ENCODE peak calls at places on chromosome 5, in four cellular contexts. W is heart right ventricle; O is Right ventricle myocardium superior; V is activated CD8-positive, alpha-beta memory T cell treated with anti-CD3 and anti-CD28 coated beads, Interleukin-2, amount 50 U/mL, for 4 hours. A is an unnamed sample.

GRCh38 chr5:31983851-31984250 is 190.3 kb downstream of the GOLPH3 start:
- DNase-seq in W (no peak), O (no peak), V (no peak), A (no peak)

GRCh38 chr5:139268364-139269202 is 25.0 kb upstream of the MATR3 start:
- DNase-seq in W (no peak), O (no peak), V (no peak), A (peak; percentile 21)

GRCh38 chr5:401216-402034 is 41.6 kb upstream of the EXOC3 start:
- DNase-seq in W (no peak), O (peak; percentile 37), V (no peak), A (no peak)

GRCh38 chr5:140611020-140611521 is 21.9 kb downstream of the CD14 start:
- DNase-seq in W (no peak), O (no peak), V (no peak), A (no peak)

GRCh38 chr5:83509535-83509934 is 38.0 kb downstream of the VCAN start:
- DNase-seq in W (peak; percentile 67), O (no peak), V (no peak), A (no peak)

GRCh38 chr5:124797665-124798087 is 51.2 kb upstream of the ZNF608 start:
- DNase-seq in W (peak; percentile 29), O (peak; percentile 54), V (no peak), A (no peak)

GRCh38 chr5:17860660-17861315 is 226.5 kb downstream of the TAF11L14 start:
- DNase-seq in W (no peak), O (no peak), V (no peak), A (no peak)

GRCh38 chr5:1229822-1230221 is 4.6 kb downstream of the SLC6A18 start:
- DNase-seq in W (no peak), O (no peak), V (no peak), A (no peak)

GRCh38 chr5:74316064-74316586 is 324.4 kb downstream of the ENC1 start:
- DNase-seq in W (no peak), O (no peak), V (no peak), A (no peak)

GRCh38 chr5:39948867-39949468 is 524.2 kb upstream of the DAB2 start:
- DNase-seq in W (peak; percentile 64), O (peak; percentile 20), V (peak; percentile 46), A (peak; percentile 88)

GRCh38 chr5:98933446-98934072 is 4.8 kb upstream of the CHD1 start:
- DNase-seq in W (no peak), O (no peak), V (no peak), A (no peak)

GRCh38 chr5:172395483-172395882 is 58.8 kb downstream of the SH3PXD2B start:
- DNase-seq in W (no peak), O (no peak), V (no peak), A (no peak)

GRCh38 chr5:73301208-73302088 is 128.5 kb downstream of the TMEM174 start:
- DNase-seq in W (no peak), O (no peak), V (no peak), A (no peak)

GRCh38 chr5:321233-321725 is at the start of gene AHRR:
- DNase-seq in W (no peak), O (peak; percentile 77), V (no peak), A (peak; percentile 36)

GRCh38 chr5:36029914-36030313 is 36.8 kb downstream of the UGT3A2 start:
- DNase-seq in W (no peak), O (no peak), V (no peak), A (no peak)

GRCh38 chr5:31131381-31131811 is 62.1 kb upstream of the CDH6 start:
- DNase-seq in W (no peak), O (no peak), V (no peak), A (no peak)

GRCh38 chr5:96431376-96432244 is 1.4 kb downstream of the PCSK1 start:
- DNase-seq in W (peak; percentile 10), O (no peak), V (no peak), A (peak; percentile 53)

GRCh38 chr5:143245929-143246561 is 157.4 kb downstream of the NR3C1 start:
- DNase-seq in W (no peak), O (no peak), V (no peak), A (peak; percentile 98)

GRCh38 chr5:163281512-163281911 is 155.9 kb upstream of the CCNG1 start:
- DNase-seq in W (no peak), O (no peak), V (no peak), A (no peak)

GRCh38 chr5:176921669-176922196 is 22.6 kb upstream of the HK3 start:
- DNase-seq in W (no peak), O (no peak), V (no peak), A (no peak)

GRCh38 chr5:176543428-176544182 is 5.5 kb upstream of the CDHR2 start:
- DNase-seq in W (peak; percentile 71), O (peak; percentile 90), V (peak; percentile 73), A (peak; percentile 66)

GRCh38 chr5:146622391-146622790 is 106.4 kb upstream of the GPR151 start:
- DNase-seq in W (no peak), O (no peak), V (no peak), A (no peak)

GRCh38 chr5:89686081-89686765 is 723.3 kb downstream of the CETN3 start:
- DNase-seq in W (no peak), O (no peak), V (no peak), A (no peak)

GRCh38 chr5:51821697-51822096 is 438.4 kb downstream of the ISL1 start:
- DNase-seq in W (no peak), O (no peak), V (no peak), A (no peak)

GRCh38 chr5:53031695-53032096 is 42.5 kb downstream of the ITGA2 start:
- DNase-seq in W (no peak), O (no peak), V (no peak), A (no peak)

GRCh38 chr5:113331201-113331551 is 103.6 kb downstream of the TSSK1B start:
- DNase-seq in W (no peak), O (no peak), V (no peak), A (no peak)

GRCh38 chr5:42889311-42889933 is 77.7 kb upstream of the SELENOP start:
- DNase-seq in W (peak; percentile 80), O (peak; percentile 67), V (peak; percentile 54), A (peak; percentile 62)

GRCh38 chr5:14676320-14676719 is 11.8 kb downstream of the OTULIN start:
- DNase-seq in W (no peak), O (no peak), V (peak; percentile 32), A (no peak)

GRCh38 chr5:94181940-94182339 is 436.5 kb downstream of the KIAA0825 start:
- DNase-seq in W (no peak), O (no peak), V (no peak), A (no peak)

GRCh38 chr5:143495823-143496275 is 92.4 kb upstream of the NR3C1 start:
- DNase-seq in W (peak; percentile 38), O (no peak), V (no peak), A (no peak)

GRCh38 chr5:174990909-174991308 is 266.5 kb downstream of the MSX2 start:
- DNase-seq in W (peak; percentile 30), O (peak; percentile 54), V (no peak), A (no peak)

GRCh38 chr5:68343421-68343826 is 127.9 kb downstream of the PIK3R1 start:
- DNase-seq in W (peak; percentile 54), O (no peak), V (peak; percentile 18), A (no peak)

GRCh38 chr5:4643960-4644359 is 496.2 kb upstream of the ADAMTS16 start:
- DNase-seq in W (no peak), O (no peak), V (no peak), A (no peak)

GRCh38 chr5:61371474-61371873 is 39.4 kb downstream of the ZSWIM6 start:
- DNase-seq in W (no peak), O (no peak), V (no peak), A (no peak)

GRCh38 chr5:180636403-180637075 is 12.9 kb downstream of the FLT4 start:
- DNase-seq in W (no peak), O (peak; percentile 45), V (peak; percentile 7), A (no peak)

GRCh38 chr5:74934949-74935751 is 69.0 kb upstream of the FAM169A start:
- DNase-seq in W (no peak), O (no peak), V (no peak), A (no peak)

GRCh38 chr5:137217599-137218200 is 281.4 kb downstream of the SPOCK1 start:
- DNase-seq in W (no peak), O (no peak), V (no peak), A (no peak)

GRCh38 chr5:74148321-74148720 is 492.2 kb downstream of the ENC1 start:
- DNase-seq in W (no peak), O (no peak), V (no peak), A (no peak)

GRCh38 chr5:78738693-78739300 is 90.2 kb upstream of the LHFPL2 start:
- DNase-seq in W (no peak), O (no peak), V (no peak), A (no peak)

GRCh38 chr5:43036856-43037711 is 3.0 kb downstream of the ANXA2R start:
- DNase-seq in W (peak; percentile 34), O (peak; percentile 50), V (no peak), A (no peak)

A was measured in SHP77 treated with DMSO at 0.1 percent for 48 hours.